ENCODE peak calls at places on chromosome 22, in nine cellular contexts. A is esophagus squamous epithelium, F is heart left ventricle, R is esophagus muscularis mucosa, P is endothelial cell of umbilical vein, M is body of pancreas, J is HCT116, U is A549, C is sigmoid colon. Y is an unnamed sample.

GRCh38 chr22:45268958-45269844 is 15.5 kb upstream of the UPK3A start:
- DNase-seq in A (no peak), F (peak; percentile 95), R (no peak), P (peak; percentile 62), M (peak; percentile 90), J (no peak), U (peak; percentile 68), C (peak; percentile 92), Y (no peak)

GRCh38 chr22:24144471-24145115 is 36.7 kb upstream of the SUSD2 start:
- DNase-seq in A (no peak), F (no peak), R (no peak), P (no peak), M (no peak), J (no peak), U (no peak), C (no peak), Y (no peak)

GRCh38 chr22:28711820-28712777 is 29.5 kb downstream of the CHEK2 start:
- DNase-seq in A (no peak), F (no peak), R (no peak), P (peak; percentile 55), M (no peak), J (no peak), U (peak; percentile 91), C (no peak), Y (no peak)

GRCh38 chr22:46908641-46909107 is 146.2 kb downstream of the TBC1D22A start:
- DNase-seq in A (no peak), F (no peak), R (no peak), P (no peak), M (no peak), J (no peak), U (no peak), C (no peak), Y (no peak)

GRCh38 chr22:22207845-22208564 is 36.6 kb upstream of the VPREB1 start:
- DNase-seq in A (no peak), F (peak; percentile 78), R (no peak), P (peak; percentile 68), M (peak; percentile 79), J (peak; percentile 69), U (peak; percentile 70), C (no peak), Y (no peak)

GRCh38 chr22:48837341-48837935 is 990.2 kb downstream of the BRD1 start:
- DNase-seq in A (no peak), F (no peak), R (no peak), P (no peak), M (no peak), J (no peak), U (no peak), C (no peak), Y (no peak)

GRCh38 chr22:25760848-25761595 is 19.0 kb downstream of the MYO18B start:
- DNase-seq in A (no peak), F (no peak), R (no peak), P (no peak), M (no peak), J (no peak), U (no peak), C (no peak), Y (no peak)

GRCh38 chr22:44519895-44520294 is 21.9 kb upstream of the RTL6 start:
- DNase-seq in A (no peak), F (no peak), R (peak; percentile 89), P (no peak), M (no peak), J (no peak), U (no peak), C (no peak), Y (no peak)

GRCh38 chr22:32389685-32390084 is 22.4 kb downstream of the RTCB start:
- DNase-seq in A (no peak), F (no peak), R (no peak), P (peak; percentile 19), M (no peak), J (no peak), U (peak; percentile 12), C (no peak), Y (no peak)

GRCh38 chr22:47627561-47628253 is 865.3 kb downstream of the TBC1D22A start:
- DNase-seq in A (no peak), F (no peak), R (no peak), P (no peak), M (no peak), J (peak; percentile 7), U (no peak), C (no peak), Y (peak; percentile 64)

GRCh38 chr22:17368727-17369552 is at the start of gene CECR2:
- DNase-seq in A (no peak), F (peak; percentile 69), R (no peak), P (no peak), M (peak; percentile 52), J (peak; percentile 34), U (peak; percentile 21), C (peak; percentile 78), Y (no peak)

GRCh38 chr22:17366830-17367229 is 2.4 kb upstream of the CECR2 start:
- DNase-seq in A (no peak), F (peak; percentile 77), R (no peak), P (no peak), M (no peak), J (peak; percentile 18), U (peak; percentile 33), C (peak; percentile 73), Y (no peak)

GRCh38 chr22:17369553-17370035 is 334 bp downstream of the CECR2 start:
- DNase-seq in A (no peak), F (peak; percentile 71), R (no peak), P (no peak), M (peak; percentile 38), J (no peak), U (no peak), C (no peak), Y (no peak)

GRCh38 chr22:17366329-17366728 is 2.9 kb upstream of the CECR2 start:
- DNase-seq in A (no peak), F (no peak), R (no peak), P (no peak), M (no peak), J (no peak), U (no peak), C (no peak), Y (no peak)

DNA sequence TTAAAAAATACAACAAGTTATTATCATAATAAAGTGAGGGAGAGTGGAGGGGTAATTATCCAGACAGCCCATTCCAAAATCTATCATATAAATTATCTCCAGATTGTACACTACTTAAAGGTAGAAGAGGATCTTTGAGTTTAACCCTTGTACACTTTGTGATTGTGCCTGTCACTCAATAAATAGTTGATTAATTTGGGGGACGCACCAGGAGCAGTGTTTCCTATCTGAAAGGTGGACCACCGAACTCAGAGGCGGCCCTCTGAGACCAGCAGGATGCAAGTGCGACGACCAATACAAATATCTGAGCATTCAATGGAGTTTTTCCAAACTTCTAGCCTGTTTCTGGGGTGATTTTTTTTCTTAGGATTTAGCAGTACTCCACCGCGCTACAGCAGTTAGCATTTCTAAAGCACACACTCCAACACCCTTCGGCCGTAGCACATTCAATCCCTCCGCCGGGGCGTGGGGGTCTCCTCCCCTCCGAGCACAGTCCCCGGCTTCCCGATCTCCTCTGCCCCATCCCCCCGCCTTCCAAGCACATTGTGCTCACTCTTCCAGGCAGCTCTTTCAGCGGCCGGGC is 1.0 kb upstream of the CECR2 start:
- DNase-seq in A (no peak), F (no peak), R (no peak), P (no peak), M (no peak), J (no peak), U (no peak), C (peak; percentile 68), Y (no peak)
- H3K4me3 ChIP-seq in A (peak overlapping the region; percentile 62), F (peak overlapping the region; percentile 76), R (peak overlapping the region; percentile 72), P (no peak overlapping the region), M (no peak overlapping the region), J (peak overlapping the region; percentile 59), U (peak overlapping the region; percentile 51), C (peak overlapping the region; percentile 30), Y (peak overlapping the region; percentile 68)

DNA sequence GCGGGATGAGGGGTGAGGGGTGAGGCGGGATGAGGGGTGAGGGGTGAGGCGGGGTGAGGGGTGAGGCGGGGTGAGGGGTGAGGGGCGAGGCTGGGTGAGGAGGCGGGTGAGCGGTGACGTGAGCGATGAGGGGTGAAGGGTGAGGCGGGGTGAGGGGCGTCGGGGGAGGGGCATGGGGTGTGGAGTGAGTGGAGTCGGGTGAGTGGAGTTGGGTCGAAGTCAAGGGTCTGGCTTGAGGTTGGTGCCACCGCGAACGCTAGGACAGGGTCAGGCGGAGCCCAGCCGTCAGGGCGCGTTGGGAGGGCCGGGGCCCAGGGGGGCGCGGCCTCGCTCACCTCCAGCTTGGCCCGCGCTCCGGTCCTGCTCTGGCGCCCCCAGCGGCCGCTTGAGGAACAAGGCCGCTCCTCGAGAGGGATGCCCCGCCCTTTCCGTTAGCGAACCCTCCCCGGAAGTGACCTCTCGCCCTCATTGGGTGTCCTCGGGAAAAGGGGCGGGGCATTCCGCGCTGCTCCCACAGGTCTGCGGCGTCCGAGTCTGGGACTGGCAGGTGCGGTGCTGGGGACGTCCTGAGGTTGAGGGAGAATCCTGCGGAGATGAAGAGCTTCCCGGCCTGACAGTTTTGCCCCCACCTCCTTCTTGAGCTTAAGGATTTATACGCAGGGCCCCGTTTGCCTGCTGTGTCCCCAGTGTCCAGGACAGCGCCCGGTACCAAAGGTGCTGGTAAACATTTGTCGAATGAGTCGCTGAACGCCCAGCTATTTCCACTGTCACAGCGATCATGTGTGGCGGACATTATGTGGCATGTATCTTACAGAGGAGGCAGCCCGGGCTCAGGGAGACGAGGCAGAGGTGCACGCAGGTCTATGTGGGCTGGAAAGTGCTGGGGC is at the start of gene SYCE3:
- DNase-seq in A (peak; percentile 84), F (peak; percentile 99), R (peak; percentile 98), P (peak; percentile 73), M (peak; percentile 99), J (peak; percentile 89), U (peak; percentile 91), C (peak; percentile 98), Y (no peak)
- TF ChIP-seq POLR2A in A (no peak), F (peak; percentile 86), R (no peak), P (no peak), M (peak; percentile 87), J (no peak), U (peak; percentile 35), C (peak; percentile 85), Y (no peak)

DNA sequence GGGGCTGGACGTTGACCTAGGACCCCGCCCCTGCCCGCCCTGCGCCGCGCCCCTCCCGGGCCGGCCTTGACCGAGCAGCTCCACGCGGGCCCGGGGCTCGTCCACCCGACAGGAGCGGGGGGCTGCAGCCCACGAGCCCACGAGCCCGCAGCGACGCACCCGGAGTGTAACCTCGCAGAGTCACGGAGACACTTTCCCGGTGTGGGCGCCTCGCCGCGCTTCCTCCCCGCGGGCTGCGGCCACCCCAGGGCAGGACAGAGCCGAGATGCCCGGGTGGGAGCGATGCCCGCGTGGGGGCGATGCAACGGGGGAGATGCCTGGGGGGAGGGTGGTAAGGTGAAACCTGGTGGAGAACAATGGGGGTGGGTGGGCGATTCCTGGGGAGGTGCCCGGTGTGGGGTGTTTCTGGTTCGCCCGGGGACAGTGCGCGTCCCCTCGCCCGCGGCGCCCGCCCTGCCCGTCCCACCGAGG is 4.9 kb upstream of the ZBED4 start:
- DNase-seq in A (no peak), F (no peak), R (no peak), P (no peak), M (no peak), J (no peak), U (no peak), C (no peak), Y (no peak)
- H3K4me3 ChIP-seq in A (peak overlapping the region; percentile 69), F (peak overlapping the region; percentile 59), R (peak overlapping the region; percentile 64), P (no peak overlapping the region), M (peak overlapping the region; percentile 41), J (no peak overlapping the region), U (peak overlapping the region; percentile 45), C (peak overlapping the region; percentile 31), Y (peak overlapping the region; percentile 38)

GRCh38 chr22:19396934-19397728 is 34.4 kb downstream of the HIRA start:
- DNase-seq in A (no peak), F (no peak), R (no peak), P (no peak), M (no peak), J (no peak), U (no peak), C (no peak), Y (no peak)
- TF ChIP-seq POLR2A in A (no peak), F (no peak), R (no peak), P (no peak), M (no peak), J (no peak), U (no peak), C (no peak), Y (no peak)

Y was measured in vagina.